ENCODE peak calls at places on chromosome 11, in six cellular contexts. L is heart right ventricle; U is natural killer cell; X is fibroblast of lung; S is CD8-positive, alpha-beta T cell; P is endothelial cell. T is an unnamed sample.

GRCh38 chr11:47171057-47171838 is 5.4 kb downstream of the ARFGAP2 start:
- DNase-seq in L (no peak), U (no peak), X (no peak), S (no peak), P (no peak), T (no peak)

GRCh38 chr11:69951821-69952590 is 126.1 kb upstream of the ANO1 start:
- DNase-seq in L (no peak), U (no peak), X (no peak), S (no peak), P (no peak), T (no peak)

GRCh38 chr11:101949846-101950245 is 33.5 kb upstream of the ANGPTL5 start:
- DNase-seq in L (no peak), U (no peak), X (no peak), S (no peak), P (no peak), T (no peak)

GRCh38 chr11:68127791-68128681 is 6.8 kb upstream of the CHKA start:
- DNase-seq in L (peak), U (no peak), X (peak), S (no peak), P (peak), T (peak)

GRCh38 chr11:2558861-2559526 is 114.2 kb downstream of the KCNQ1 start:
- DNase-seq in L (no peak), U (no peak), X (no peak), S (no peak), P (no peak), T (no peak)

GRCh38 chr11:134379241-134379640 is 32.8 kb downstream of the B3GAT1 start:
- DNase-seq in L (no peak), U (no peak), X (no peak), S (no peak), P (no peak), T (no peak)

GRCh38 chr11:125300791-125301218 is 136.3 kb downstream of the PKNOX2 start:
- DNase-seq in L (no peak), U (no peak), X (peak), S (no peak), P (no peak), T (no peak)

GRCh38 chr11:30406978-30407762 is 84.3 kb downstream of the ARL14EP start:
- DNase-seq in L (peak), U (no peak), X (no peak), S (no peak), P (no peak), T (no peak)

GRCh38 chr11:116540019-116540418 is 232.8 kb downstream of the BUD13 start:
- DNase-seq in L (no peak), U (no peak), X (no peak), S (no peak), P (no peak), T (no peak)

GRCh38 chr11:26753738-26754504 is 32.1 kb upstream of the SLC5A12 start:
- DNase-seq in L (peak), U (no peak), X (peak), S (no peak), P (peak), T (peak)

GRCh38 chr11:45672593-45672992 is 7.2 kb upstream of the CHST1 start:
- DNase-seq in L (no peak), U (no peak), X (no peak), S (no peak), P (no peak), T (no peak)

GRCh38 chr11:128318856-128319474 is 268.4 kb downstream of the ETS1 start:
- DNase-seq in L (no peak), U (peak), X (no peak), S (peak), P (no peak), T (no peak)

GRCh38 chr11:96154802-96155520 is 188.0 kb downstream of the MAML2 start:
- DNase-seq in L (no peak), U (no peak), X (peak), S (no peak), P (no peak), T (no peak)

GRCh38 chr11:1401656-1402221 is 12.0 kb downstream of the BRSK2 start:
- DNase-seq in L (peak), U (peak), X (peak), S (peak), P (peak), T (peak)

GRCh38 chr11:75311858-75312288 is 39.6 kb downstream of the ARRB1 start:
- DNase-seq in L (peak), U (no peak), X (peak), S (no peak), P (no peak), T (no peak)

GRCh38 chr11:9206496-9206895 is 58.7 kb downstream of the DENND5A start:
- DNase-seq in L (no peak), U (no peak), X (peak), S (no peak), P (no peak), T (no peak)

GRCh38 chr11:43830928-43831440 is 49.6 kb upstream of the ALKBH3 start:
- DNase-seq in L (no peak), U (no peak), X (peak), S (peak), P (no peak), T (no peak)

GRCh38 chr11:100942016-100942415 is 187.6 kb downstream of the PGR start:
- DNase-seq in L (peak), U (no peak), X (peak), S (no peak), P (no peak), T (no peak)

GRCh38 chr11:105219269-105219668 is 79.7 kb upstream of the CARD18 start:
- DNase-seq in L (no peak), U (no peak), X (no peak), S (no peak), P (no peak), T (no peak)

GRCh38 chr11:102810943-102811528 is 13.1 kb upstream of the MMP1 start:
- DNase-seq in L (no peak), U (no peak), X (peak), S (no peak), P (no peak), T (no peak)

GRCh38 chr11:47184711-47185304 is 1.4 kb downstream of the PACSIN3 start:
- DNase-seq in L (no peak), U (no peak), X (peak), S (no peak), P (no peak), T (no peak)

GRCh38 chr11:26331911-26332571 is at the start of gene ANO3:
- DNase-seq in L (peak), U (no peak), X (peak), S (no peak), P (peak), T (peak)

GRCh38 chr11:46452918-46453517 is 61.4 kb upstream of the CHRM4 start:
- DNase-seq in L (no peak), U (no peak), X (no peak), S (no peak), P (no peak), T (no peak)

GRCh38 chr11:60905551-60906113 is 753 bp downstream of the PRPF19 start:
- DNase-seq in L (no peak), U (no peak), X (peak), S (no peak), P (no peak), T (no peak)

GRCh38 chr11:66123902-66124301 is 53.8 kb downstream of the PACS1 start:
- DNase-seq in L (no peak), U (no peak), X (no peak), S (no peak), P (no peak), T (no peak)

GRCh38 chr11:12508151-12508740 is 130.9 kb downstream of the PARVA start:
- DNase-seq in L (peak), U (no peak), X (peak), S (no peak), P (no peak), T (no peak)

GRCh38 chr11:131418214-131418613 is 47.8 kb downstream of the NTM start:
- DNase-seq in L (no peak), U (no peak), X (no peak), S (no peak), P (no peak), T (no peak)

GRCh38 chr11:8573750-8574149 is 20.3 kb downstream of the STK33 start:
- DNase-seq in L (no peak), U (no peak), X (no peak), S (no peak), P (no peak), T (no peak)

GRCh38 chr11:117876341-117877119 is at the start of gene FXYD6:
- DNase-seq in L (peak), U (no peak), X (peak), S (no peak), P (peak), T (peak)

GRCh38 chr11:76824980-76825725 is 35.6 kb upstream of the ACER3 start:
- DNase-seq in L (no peak), U (no peak), X (no peak), S (no peak), P (no peak), T (no peak)

GRCh38 chr11:10688401-10688800 is 5.2 kb downstream of the IRAG1 start:
- DNase-seq in L (no peak), U (no peak), X (no peak), S (no peak), P (no peak), T (no peak)
- TF ChIP-seq CTCF in L (no peak), U (no peak), X (peak), S (no peak), P (peak), T (peak)

GRCh38 chr11:72102946-72103753 is at the start of gene LAMTOR1:
- DNase-seq in L (peak), U (peak), X (peak), S (peak), P (peak), T (peak)
- TF ChIP-seq CTCF in L (peak), U (peak), X (peak), S (no peak), P (peak), T (peak)

DNA sequence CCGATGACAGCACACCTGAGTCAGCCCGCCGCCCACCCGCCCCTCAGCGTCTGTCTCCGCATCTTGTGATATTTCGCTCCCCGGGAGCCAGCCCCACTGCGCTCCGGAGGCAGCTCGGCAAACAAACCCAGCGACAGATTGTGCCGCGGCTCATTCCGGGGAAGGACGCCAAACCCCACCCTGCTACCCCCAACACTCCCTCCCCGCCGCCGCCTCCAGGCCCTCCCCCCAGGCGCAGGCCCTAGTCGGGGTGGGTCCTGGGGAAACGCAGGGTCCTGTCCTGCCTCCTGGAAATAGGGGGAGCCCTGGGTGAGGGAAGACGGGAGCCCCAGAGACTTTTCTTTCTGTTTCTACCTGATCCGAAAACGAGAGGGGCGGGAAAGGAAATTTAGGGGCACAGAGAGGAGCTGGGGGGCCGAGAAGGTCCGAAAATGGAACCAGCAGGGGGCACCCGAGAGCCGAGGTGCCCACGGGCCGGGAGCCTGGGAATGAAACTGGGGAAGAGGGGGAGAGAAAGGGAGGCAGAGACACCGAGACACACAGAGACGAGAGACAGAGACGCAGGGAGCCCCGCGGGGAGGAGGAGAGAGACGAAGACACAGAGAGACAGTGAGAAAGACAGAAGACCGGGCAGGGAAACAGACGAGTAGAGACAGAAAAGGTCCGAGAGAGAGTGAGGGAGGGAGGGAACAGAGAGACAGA is 1.8 kb upstream of the RTN4RL2 start:
- DNase-seq in L (peak), U (peak), X (no peak), S (peak), P (peak), T (peak)
- TF ChIP-seq CTCF in L (peak), U (peak), X (peak), S (peak), P (peak), T (peak)

GRCh38 chr11:42521994-42522393 is 789.8 kb upstream of the API5 start:
- DNase-seq in L (no peak), U (no peak), X (no peak), S (no peak), P (no peak), T (no peak)

GRCh38 chr11:42526366-42526765 is 785.4 kb upstream of the API5 start:
- DNase-seq in L (no peak), U (no peak), X (no peak), S (no peak), P (no peak), T (no peak)

GRCh38 chr11:42528471-42528870 is 783.3 kb upstream of the API5 start:
- DNase-seq in L (no peak), U (no peak), X (no peak), S (no peak), P (no peak), T (no peak)

GRCh38 chr11:42524534-42525227 is 787.1 kb upstream of the API5 start:
- DNase-seq in L (peak), U (no peak), X (peak), S (no peak), P (peak), T (peak)
- TF ChIP-seq CTCF in L (peak), U (no peak), X (peak), S (no peak), P (peak), T (peak)

GRCh38 chr11:20132667-20133039 is 27.6 kb downstream of the DBX1 start:
- DNase-seq in L (no peak), U (no peak), X (no peak), S (no peak), P (no peak), T (no peak)
- TF ChIP-seq CTCF in L (no peak), U (peak), X (no peak), S (no peak), P (no peak), T (no peak)

GRCh38 chr11:32586576-32587190 is 3.1 kb downstream of the EIF3M start:
- DNase-seq in L (no peak), U (no peak), X (peak), S (no peak), P (no peak), T (no peak)
- TF ChIP-seq CTCF in L (no peak), U (no peak), X (peak), S (no peak), P (peak), T (peak)

DNA sequence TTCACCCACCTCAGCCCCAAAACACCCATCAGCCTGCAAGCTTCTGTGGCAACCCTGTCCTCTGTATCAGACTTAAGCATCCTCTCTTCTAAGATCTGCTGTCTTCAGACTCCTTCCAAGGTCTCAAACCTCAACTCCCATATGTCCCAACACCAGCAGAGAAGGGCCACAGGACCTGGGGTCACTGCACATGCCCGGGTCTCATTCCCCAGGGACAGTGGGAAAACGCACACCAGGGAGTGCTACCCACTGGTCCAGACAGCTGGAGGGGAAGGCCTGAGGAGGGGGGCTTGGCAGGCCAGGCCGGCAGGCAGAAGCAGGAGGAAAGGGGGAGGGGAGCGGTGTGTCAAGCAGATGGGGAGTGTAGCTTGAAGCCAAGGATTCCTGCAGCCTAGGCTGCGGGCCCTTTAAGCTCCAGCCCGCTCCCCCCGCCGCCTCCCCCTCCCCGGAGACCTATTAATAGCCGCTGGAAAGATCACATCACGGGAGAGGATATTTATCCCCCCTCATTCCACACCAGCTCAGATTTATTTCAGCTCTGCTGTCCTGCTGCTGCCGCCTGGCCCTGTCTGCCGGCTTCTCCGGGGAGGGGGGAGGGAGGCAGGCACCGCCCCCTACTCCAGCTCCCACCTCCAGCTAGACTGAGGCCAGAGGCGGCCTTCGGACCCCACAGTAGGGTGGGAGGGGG is 16.7 kb downstream of the BCL9L start:
- DNase-seq in L (peak), U (no peak), X (peak), S (no peak), P (no peak), T (no peak)
- TF ChIP-seq CTCF in L (no peak), U (no peak), X (no peak), S (no peak), P (no peak), T (no peak)

GRCh38 chr11:120952503-120953229 is 71.2 kb upstream of the TBCEL start:
- DNase-seq in L (peak), U (peak), X (peak), S (peak), P (peak), T (peak)
- TF ChIP-seq CTCF in L (peak), U (peak), X (peak), S (peak), P (peak), T (peak)